ENCODE peak calls at places on chromosomes 13 and 19, in four cellular contexts. I, A, X and K are unnamed samples.

GRCh38 chr19:35669974-35670373 is 3.7 kb downstream of the UPK1A start:
- DNase-seq in I (no peak), A (no peak), X (no peak), K (no peak)

GRCh38 chr19:17043744-17044143 is 17.1 kb upstream of the CPAMD8 start:
- DNase-seq in I (no peak), A (no peak), X (no peak), K (no peak)

GRCh38 chr19:294341-294818 is 3.2 kb upstream of the PLPP2 start:
- DNase-seq in I (peak; percentile 7), A (no peak), X (no peak), K (no peak)

GRCh38 chr19:16588089-16588823 is 16.0 kb upstream of the SLC35E1 start:
- DNase-seq in I (peak; percentile 54), A (no peak), X (no peak), K (peak; percentile 90)

GRCh38 chr19:13627531-13627930 is 121.3 kb upstream of the CACNA1A start:
- DNase-seq in I (no peak), A (no peak), X (no peak), K (no peak)

GRCh38 chr13:35512271-35512920 is 35.9 kb upstream of the MAB21L1 start:
- DNase-seq in I (no peak), A (no peak), X (no peak), K (no peak)

GRCh38 chr13:85347251-85347650 is 452.0 kb downstream of the SLITRK6 start:
- DNase-seq in I (no peak), A (no peak), X (no peak), K (no peak)

GRCh38 chr13:33285420-33286124 is at the start of gene STARD13:
- DNase-seq in I (peak; percentile 10), A (peak; percentile 74), X (peak; percentile 92), K (peak; percentile 16)

GRCh38 chr19:289651-290538 is 1.3 kb downstream of the PLPP2 start:
- DNase-seq in I (peak; percentile 43), A (peak; percentile 71), X (peak; percentile 42), K (no peak)

GRCh38 chr13:59452189-59452588 is 711.5 kb downstream of the DIAPH3 start:
- DNase-seq in I (no peak), A (no peak), X (no peak), K (no peak)
- TF ChIP-seq CBX5 in I (no peak), A (no peak), X (no peak), K (no peak)

DNA sequence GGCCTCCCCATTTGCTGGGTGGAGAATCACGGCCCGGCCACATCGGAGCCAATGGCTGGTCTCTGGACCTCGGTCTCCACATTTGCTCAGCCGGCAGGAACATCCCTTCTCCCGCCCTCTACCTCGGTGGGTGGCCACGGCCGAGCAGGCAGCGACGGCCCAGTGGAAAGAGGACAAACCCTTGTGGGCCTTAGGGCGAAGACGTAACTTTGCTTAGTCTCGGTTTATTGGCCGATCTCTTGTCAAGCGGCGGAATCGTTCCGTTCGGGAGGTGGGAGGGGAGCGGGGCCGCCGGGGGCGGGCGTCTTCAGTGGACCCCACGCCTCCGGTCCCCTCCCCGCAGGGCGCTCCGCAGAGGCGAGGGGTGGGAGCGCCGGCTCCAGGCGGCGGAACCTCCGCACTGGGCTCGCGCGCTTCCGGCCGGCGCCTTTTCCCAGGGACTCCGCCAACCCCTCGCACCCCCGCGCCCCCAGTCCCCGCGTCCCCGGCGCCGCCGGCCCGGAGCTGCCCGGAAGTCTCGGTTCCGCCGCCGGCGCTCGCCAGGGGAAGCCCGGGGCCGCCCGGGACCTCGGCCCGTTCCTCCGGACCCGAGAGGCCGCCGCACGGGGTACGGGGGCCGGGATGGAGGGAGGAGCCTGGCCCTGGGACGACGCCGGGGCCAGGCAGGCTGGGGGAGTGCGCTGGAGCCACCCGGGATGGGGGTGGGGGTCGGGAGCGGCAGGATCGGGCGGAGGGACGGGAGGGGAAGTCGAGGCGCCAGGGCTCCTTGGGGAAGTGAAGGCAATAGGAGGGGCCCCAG is at the start of gene ZNF580:
- DNase-seq in I (peak; percentile 80), A (no peak), X (peak; percentile 40), K (no peak)
- TF ChIP-seq BRCA1 in I (peak; percentile 2), A (no peak), X (no peak), K (no peak)

DNA sequence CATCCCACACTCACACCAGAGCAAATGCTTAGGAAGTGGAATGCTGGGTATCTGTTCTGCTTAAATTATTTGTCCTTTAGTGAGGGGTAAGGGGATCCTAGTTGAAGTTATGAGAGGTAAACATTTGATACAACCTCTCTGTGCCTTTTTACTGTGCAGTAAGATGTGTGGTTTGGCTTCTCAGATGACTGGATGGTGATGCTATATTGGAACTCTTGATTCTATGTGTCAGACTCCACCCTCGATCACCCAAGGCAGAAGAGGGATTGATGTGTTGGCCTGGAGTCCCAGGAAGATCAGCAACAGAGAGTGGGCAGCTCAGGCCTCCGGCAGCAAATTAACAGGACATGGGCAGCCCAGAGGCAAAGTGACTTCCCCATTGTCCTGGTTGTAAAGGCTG is 66.7 kb downstream of the SIPA1L3 start:
- DNase-seq in I (no peak), A (no peak), X (no peak), K (no peak)
- TF ChIP-seq CBX5 in I (no peak), A (no peak), X (no peak), K (no peak)

GRCh38 chr13:87172166-87172825 is 498.9 kb upstream of the SLITRK5 start:
- DNase-seq in I (no peak), A (no peak), X (no peak), K (no peak)
- TF ChIP-seq BRCA1 in I (no peak), A (no peak), X (no peak), K (no peak)

GRCh38 chr19:49147923-49148682 is 7.1 kb downstream of the HRC start:
- DNase-seq in I (peak; percentile 49), A (no peak), X (no peak), K (no peak)

GRCh38 chr19:49150106-49150943 is 4.9 kb downstream of the HRC start:
- DNase-seq in I (peak; percentile 78), A (no peak), X (peak; percentile 76), K (no peak)

GRCh38 chr19:49148784-49149651 is 6.2 kb downstream of the HRC start:
- DNase-seq in I (peak; percentile 92), A (no peak), X (peak; percentile 86), K (no peak)

GRCh38 chr19:49150944-49151243 is 4.3 kb downstream of the HRC start:
- DNase-seq in I (no peak), A (no peak), X (no peak), K (no peak)

GRCh38 chr19:49149652-49150105 is 5.5 kb downstream of the HRC start:
- DNase-seq in I (peak; percentile 39), A (no peak), X (peak; percentile 76), K (no peak)
- TF ChIP-seq CBX5 in I (no peak), A (no peak), X (no peak), K (no peak)

GRCh38 chr19:4841366-4841704 is 9.8 kb upstream of the TICAM1 start:
- DNase-seq in I (no peak), A (no peak), X (no peak), K (no peak)
- TF ChIP-seq BRCA1 in I (no peak), A (no peak), X (no peak), K (no peak)